ENCODE peak calls at places on chromosome 1, in ten cellular contexts. V, U, T, M, G, D, R, I, X and E are unnamed samples.

GRCh38 chr1:54256756-54257155 is 56.8 kb downstream of the MRPL37 start:
- DNase-seq in T (no peak), D (no peak), V (no peak), I (no peak), R (no peak), X (no peak), U (no peak), G (no peak), M (no peak), E (no peak)

GRCh38 chr1:37875833-37876232 is 16.4 kb upstream of the MTF1 start:
- DNase-seq in V (no peak), D (no peak), G (no peak), R (peak; percentile 39), T (no peak), U (no peak), I (no peak), M (no peak), X (no peak), E (no peak)

GRCh38 chr1:43763497-43763973 is 56.2 kb downstream of the ST3GAL3 start:
- DNase-seq in G (peak; percentile 72), X (peak; percentile 69), I (peak; percentile 69), T (peak; percentile 86), M (peak; percentile 27), R (peak; percentile 93), U (peak; percentile 93), D (no peak), V (peak; percentile 80), E (peak; percentile 75)

GRCh38 chr1:238606896-238607295 is 716.2 kb upstream of the ZP4 start:
- DNase-seq in X (no peak), G (no peak), R (peak; percentile 43), M (no peak), D (no peak), T (no peak), V (no peak), U (peak; percentile 47), I (no peak), E (no peak)

GRCh38 chr1:54904476-54905048 is 17.6 kb upstream of the DHCR24 start:
- DNase-seq in I (no peak), R (peak; percentile 90), D (no peak), X (no peak), G (no peak), V (no peak), U (peak; percentile 82), T (no peak), M (no peak), E (no peak)

GRCh38 chr1:11569551-11569950 is 84.7 kb downstream of the FBXO2 start:
- DNase-seq in V (no peak), X (no peak), M (no peak), I (no peak), T (no peak), G (no peak), R (no peak), U (no peak), D (no peak), E (no peak)

GRCh38 chr1:90107971-90108370 is 113.1 kb downstream of the ZNF326 start:
- DNase-seq in M (no peak), R (no peak), X (no peak), G (no peak), D (no peak), U (no peak), V (no peak), T (no peak), I (no peak), E (no peak)

GRCh38 chr1:182175340-182176068 is 114.0 kb upstream of the ZNF648 start:
- DNase-seq in D (peak; percentile 72), U (no peak), I (no peak), X (no peak), M (no peak), R (no peak), T (no peak), G (no peak), V (peak; percentile 60), E (no peak)

GRCh38 chr1:16017076-16017460 is 775 bp downstream of the HSPB7 start:
- DNase-seq in G (peak; percentile 35), V (no peak), X (no peak), I (no peak), D (no peak), U (no peak), R (no peak), T (no peak), M (no peak), E (no peak)

GRCh38 chr1:24555591-24556413 is at the start of gene NCMAP:
- DNase-seq in D (peak; percentile 66), R (peak; percentile 18), X (no peak), U (no peak), M (peak; percentile 14), G (peak; percentile 51), T (no peak), I (peak; percentile 84), V (peak; percentile 79), E (peak; percentile 63)

GRCh38 chr1:1208713-1209433 is 2.5 kb upstream of the TNFRSF18 start:
- DNase-seq in R (no peak), U (peak; percentile 30), V (no peak), X (no peak), D (peak; percentile 67), T (no peak), M (no peak), G (peak; percentile 34), I (no peak), E (peak; percentile 69)

GRCh38 chr1:162070094-162070748 is 730 bp downstream of the NOS1AP start:
- DNase-seq in R (peak; percentile 10), U (no peak), T (no peak), D (peak; percentile 67), G (peak; percentile 41), I (peak; percentile 53), V (peak; percentile 76), X (no peak), M (peak; percentile 5), E (no peak)

GRCh38 chr1:225548140-225548857 is 104.6 kb downstream of the ENAH start:
- DNase-seq in I (no peak), X (no peak), R (peak; percentile 43), T (no peak), D (no peak), V (no peak), U (peak; percentile 55), G (no peak), M (no peak), E (no peak)

GRCh38 chr1:91601554-91602322 is 101.1 kb downstream of the CDC7 start:
- DNase-seq in M (no peak), R (no peak), I (no peak), G (peak; percentile 86), X (no peak), T (no peak), V (no peak), U (no peak), D (no peak), E (no peak)

GRCh38 chr1:111656093-111657017 is 36.8 kb downstream of the RAP1A start:
- DNase-seq in D (no peak), M (peak; percentile 13), I (peak; percentile 33), V (peak; percentile 41), G (no peak), T (peak; percentile 50), R (peak; percentile 75), U (peak; percentile 66), X (peak; percentile 1), E (no peak)

GRCh38 chr1:60394436-60394835 is 320.9 kb upstream of the C1orf87 start:
- DNase-seq in V (no peak), U (no peak), T (no peak), G (no peak), X (no peak), D (no peak), I (no peak), R (no peak), M (no peak), E (no peak)
- H3K4me1 ChIP-seq in V (no peaks in the 10 kb centered on the region), U (no peaks in the 10 kb centered on the region), T (no peaks in the 10 kb centered on the region), G (no peaks in the 10 kb centered on the region), X (no peaks in the 10 kb centered on the region), D (no peaks in the 10 kb centered on the region), I (no peaks in the 10 kb centered on the region), R (no peaks in the 10 kb centered on the region), M (no peaks in the 10 kb centered on the region), E (no peaks in the 10 kb centered on the region)

GRCh38 chr1:202233824-202234223 is 40.2 kb downstream of the LGR6 start:
- DNase-seq in D (no peak), G (no peak), X (no peak), M (no peak), T (no peak), R (no peak), V (no peak), I (no peak), U (no peak), E (no peak)

GRCh38 chr1:202234331-202235002 is 40.9 kb downstream of the LGR6 start:
- DNase-seq in V (no peak), U (peak; percentile 37), D (no peak), M (no peak), R (peak; percentile 31), I (no peak), G (no peak), T (no peak), X (no peak), E (no peak)

GRCh38 chr1:202237052-202237451 is 43.5 kb downstream of the LGR6 start:
- DNase-seq in M (no peak), V (no peak), I (no peak), R (peak; percentile 53), U (peak; percentile 15), X (peak; percentile 41), D (no peak), T (no peak), G (no peak), E (peak; percentile 70)

GRCh38 chr1:202235003-202235660 is 41.5 kb downstream of the LGR6 start:
- DNase-seq in D (no peak), U (no peak), G (no peak), R (no peak), V (no peak), X (no peak), M (no peak), T (no peak), I (no peak), E (no peak)

GRCh38 chr1:202235856-202236837 is 42.5 kb downstream of the LGR6 start:
- DNase-seq in T (peak; percentile 34), R (peak; percentile 98), V (peak; percentile 76), M (peak; percentile 21), D (peak; percentile 62), I (peak; percentile 78), X (peak; percentile 69), U (peak; percentile 96), G (peak; percentile 78), E (peak; percentile 86)
- H3K9me3 ChIP-seq in T (no peaks in the 10 kb centered on the region), R (no peaks in the 10 kb centered on the region), V (no peaks in the 10 kb centered on the region), M (no peaks in the 10 kb centered on the region), D (no peaks in the 10 kb centered on the region), I (no peaks in the 10 kb centered on the region), X (no peaks in the 10 kb centered on the region), U (no peaks in the 10 kb centered on the region), G (no peaks in the 10 kb centered on the region), E (no peaks in the 10 kb centered on the region)

DNA sequence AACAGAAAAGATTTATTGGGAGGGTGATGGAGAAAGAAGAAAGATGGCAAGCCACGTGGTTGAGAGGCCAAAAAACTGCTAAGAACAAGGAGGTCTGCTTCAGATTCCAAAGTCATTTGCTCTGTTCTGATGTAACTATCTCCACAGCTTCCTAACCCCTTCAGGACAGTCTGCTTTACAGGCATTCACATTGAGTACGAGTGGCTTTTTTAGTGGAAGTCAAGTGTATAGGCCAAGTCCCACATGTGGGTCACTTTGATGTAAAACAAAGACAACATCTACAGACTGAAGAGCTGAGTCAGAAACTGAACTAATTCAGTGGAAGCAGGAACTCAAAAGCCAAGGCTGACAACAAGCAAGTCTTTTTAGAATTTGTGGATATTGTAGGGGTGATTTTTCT is 128.7 kb upstream of the F3 start:
- DNase-seq in V (no peak), D (no peak), G (no peak), M (no peak), X (no peak), T (no peak), R (peak; percentile 24), U (peak; percentile 34), I (no peak), E (no peak)
- H3K4me1 ChIP-seq in V (no peaks in the 10 kb centered on the region), D (no peaks in the 10 kb centered on the region), G (no peaks in the 10 kb centered on the region), M (no peaks in the 10 kb centered on the region), X (peaks cover 2% of the 10 kb centered on the region), T (no peaks in the 10 kb centered on the region), R (no peaks in the 10 kb centered on the region), U (peaks cover 16% of the 10 kb centered on the region), I (no peaks in the 10 kb centered on the region), E (no peaks in the 10 kb centered on the region)

GRCh38 chr1:2919826-2920225 is 101.4 kb upstream of the ACTRT2 start:
- DNase-seq in U (no peak), I (no peak), T (no peak), X (no peak), D (no peak), G (no peak), M (no peak), R (no peak), V (no peak), E (no peak)
- H3K9me3 ChIP-seq in U (peaks cover 71% of the 10 kb centered on the region), I (no peaks in the 10 kb centered on the region), T (no peaks in the 10 kb centered on the region), X (peaks cover 7% of the 10 kb centered on the region), D (no peaks in the 10 kb centered on the region), G (no peaks in the 10 kb centered on the region), M (no peaks in the 10 kb centered on the region), R (no peaks in the 10 kb centered on the region), V (no peaks in the 10 kb centered on the region), E (no peaks in the 10 kb centered on the region)